ENCODE peak calls at places on chromosomes 4 and X, in four cellular contexts. S is H1, L is IMR-90, T is H9. G is an unnamed sample.

GRCh38 chrX:45756562-45756961 is 555.9 kb upstream of the DIPK2B start:
- DNase-seq in S (no peak), L (no peak), T (no peak), G (no peak)

GRCh38 chr4:185424905-185425599 is 712 bp downstream of the UFSP2 start:
- DNase-seq in S (no peak), L (peak), T (no peak), G (peak)

GRCh38 chr4:15864771-15865566 is 73.6 kb downstream of the FGFBP1 start:
- DNase-seq in S (no peak), L (no peak), T (no peak), G (no peak)

GRCh38 chrX:13099121-13099520 is 54.7 kb upstream of the FAM9C start:
- DNase-seq in S (no peak), L (no peak), T (no peak), G (no peak)

GRCh38 chr4:141346144-141346543 is 125.4 kb downstream of the ZNF330 start:
- DNase-seq in S (no peak), L (peak), T (no peak), G (peak)

GRCh38 chrX:30212172-30212571 is 3.2 kb upstream of the MAGEB2 start:
- DNase-seq in S (no peak), L (no peak), T (no peak), G (peak)

GRCh38 chrX:31130457-31131215 is 58.8 kb upstream of the FTHL17 start:
- DNase-seq in S (no peak), L (no peak), T (no peak), G (no peak)

GRCh38 chr4:69610484-69610883 is 29.0 kb downstream of the UGT2A2 start:
- DNase-seq in S (no peak), L (no peak), T (no peak), G (no peak)

GRCh38 chr4:183098723-183099536 is at the start of gene WWC2:
- DNase-seq in S (peak), L (peak), T (peak), G (peak)

GRCh38 chrX:72306851-72307645 is 1.3 kb upstream of the CITED1 start:
- DNase-seq in S (no peak), L (peak), T (peak), G (peak)

GRCh38 chr4:84091266-84091665 is 407.8 kb downstream of the NKX6-1 start:
- DNase-seq in S (no peak), L (no peak), T (no peak), G (no peak)

GRCh38 chr4:93370256-93370655 is 458.3 kb upstream of the ATOH1 start:
- DNase-seq in S (no peak), L (no peak), T (no peak), G (no peak)

GRCh38 chr4:17702666-17703065 is 78.8 kb downstream of the FAM184B start:
- DNase-seq in S (no peak), L (no peak), T (no peak), G (no peak)

GRCh38 chr4:11769425-11769824 is 340.7 kb upstream of the HS3ST1 start:
- DNase-seq in S (no peak), L (peak), T (no peak), G (no peak)

GRCh38 chr4:44679060-44679459 is 840 bp downstream of the GUF1 start:
- DNase-seq in S (no peak), L (no peak), T (no peak), G (no peak)

GRCh38 chr4:41318839-41319530 is 62.3 kb downstream of the UCHL1 start:
- DNase-seq in S (no peak), L (no peak), T (no peak), G (peak)

GRCh38 chrX:27057883-27058282 is 405.3 kb downstream of the PPP4R3C start:
- DNase-seq in S (peak), L (no peak), T (peak), G (no peak)

GRCh38 chr4:93317571-93317970 is 511.0 kb upstream of the ATOH1 start:
- DNase-seq in S (no peak), L (no peak), T (no peak), G (no peak)

GRCh38 chr4:165347647-165348569 is 20.4 kb downstream of the MSMO1 start:
- DNase-seq in S (no peak), L (no peak), T (no peak), G (no peak)

GRCh38 chr4:164695650-164696049 is 58.3 kb upstream of the SMIM31 start:
- DNase-seq in S (no peak), L (no peak), T (no peak), G (no peak)

GRCh38 chrX:31287861-31288260 is 216.0 kb upstream of the FTHL17 start:
- DNase-seq in S (no peak), L (no peak), T (no peak), G (no peak)

GRCh38 chrX:108091878-108092291 is 307 bp downstream of the ATG4A start:
- DNase-seq in S (no peak), L (no peak), T (no peak), G (no peak)

GRCh38 chr4:90419124-90419711 is 292.0 kb downstream of the CCSER1 start:
- DNase-seq in S (no peak), L (peak), T (no peak), G (peak)

GRCh38 chrX:120213438-120214265 is 37.0 kb upstream of the ZBTB33 start:
- DNase-seq in S (peak), L (peak), T (peak), G (peak)

GRCh38 chr4:139329665-139330200 is 27.5 kb upstream of the NDUFC1 start:
- DNase-seq in S (no peak), L (no peak), T (no peak), G (peak)
- H3K4me2 ChIP-seq in S (no peak), L (no peak), T (no peak), G (no peak)

GRCh38 chr4:30768278-30768677 is 48.1 kb downstream of the PCDH7 start:
- DNase-seq in S (no peak), L (no peak), T (no peak), G (peak)
- H2BK120ac ChIP-seq in S (no peak), L (no peak), T (no peak), G (no peak)

GRCh38 chrX:1400731-1401471 is 9.0 kb upstream of the SLC25A6 start:
- DNase-seq in S (peak), L (no peak), T (peak), G (peak)
- H4K5ac ChIP-seq in S (no peak), L (no peak), T (no peak), G (no peak)

GRCh38 chr4:124199185-124199584 is 513.3 kb downstream of the ANKRD50 start:
- DNase-seq in S (no peak), L (no peak), T (no peak), G (no peak)

GRCh38 chr4:124202106-124202505 is 510.4 kb downstream of the ANKRD50 start:
- DNase-seq in S (no peak), L (peak), T (no peak), G (peak)

GRCh38 chr4:124203613-124204284 is 508.8 kb downstream of the ANKRD50 start:
- DNase-seq in S (no peak), L (peak), T (no peak), G (peak)

DNA sequence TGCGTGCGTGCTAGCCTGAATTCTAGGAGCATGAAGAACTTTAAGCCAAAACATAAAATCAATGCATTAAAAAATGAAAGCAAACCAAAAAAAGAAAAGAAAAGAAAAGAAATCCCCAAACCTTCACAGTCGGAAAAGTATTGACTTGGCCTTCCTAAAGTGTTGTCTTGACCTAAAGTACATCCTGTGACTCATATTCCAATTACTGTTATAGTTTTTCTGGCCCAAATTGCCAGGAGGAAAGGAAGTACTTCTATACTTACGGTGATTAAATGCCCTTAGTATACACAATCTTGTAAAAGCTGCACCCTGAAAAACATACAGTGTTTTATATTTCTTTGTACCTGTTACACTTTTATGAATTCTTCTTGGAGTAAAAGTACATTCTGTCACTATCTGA is 512.8 kb downstream of the ANKRD50 start:
- DNase-seq in S (no peak), L (peak), T (no peak), G (no peak)
- H3K4me2 ChIP-seq in S (no peak), L (no peak), T (no peak), G (no peak)

DNA sequence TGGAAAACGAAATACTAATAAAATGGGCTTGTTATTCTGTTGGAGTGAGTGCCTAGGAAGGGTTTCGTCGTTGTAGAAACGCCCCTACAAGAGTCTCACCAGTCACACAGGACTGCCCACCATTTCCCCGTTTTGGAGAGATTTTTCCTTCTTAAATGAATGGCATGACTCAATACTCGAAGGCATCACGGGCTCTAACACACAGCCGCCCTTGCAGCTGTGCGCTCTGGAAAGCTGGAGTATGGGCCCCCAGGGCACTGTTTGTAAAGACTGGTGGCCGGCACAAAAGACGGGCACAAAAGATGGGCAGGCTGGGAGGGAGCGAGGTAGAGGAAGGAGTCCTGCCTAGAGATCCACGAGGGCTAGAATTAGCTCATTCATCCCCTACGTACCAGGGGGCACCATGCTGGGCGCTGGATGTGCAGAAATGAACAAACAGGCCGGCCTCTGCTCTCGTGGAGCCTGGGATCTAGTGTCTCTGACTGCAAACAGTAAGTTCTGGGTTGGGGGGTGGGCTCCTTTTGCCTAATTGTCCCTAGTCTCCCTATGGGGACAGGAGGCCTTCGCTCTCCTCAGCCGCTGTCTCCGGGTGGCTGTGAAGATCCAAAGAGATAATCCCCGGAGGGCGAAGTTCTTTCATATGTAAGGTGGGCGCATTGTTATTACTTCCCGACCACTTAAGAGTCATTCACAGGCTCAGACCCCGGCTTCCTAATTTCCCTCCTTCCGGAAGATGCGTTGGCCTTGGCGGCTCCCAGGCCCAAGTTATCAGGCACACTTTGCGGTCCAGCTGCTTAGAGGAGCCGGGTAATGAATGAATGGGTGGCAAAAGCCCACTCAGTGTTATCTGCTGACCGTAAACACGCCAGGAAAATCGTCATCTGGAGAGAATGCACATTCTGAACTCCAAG is 1.1 kb upstream of the SFRP2 start:
- DNase-seq in S (peak), L (no peak), T (peak), G (peak)
- H2BK120ac ChIP-seq in S (peak), L (no peak), T (no peak), G (peak)

DNA sequence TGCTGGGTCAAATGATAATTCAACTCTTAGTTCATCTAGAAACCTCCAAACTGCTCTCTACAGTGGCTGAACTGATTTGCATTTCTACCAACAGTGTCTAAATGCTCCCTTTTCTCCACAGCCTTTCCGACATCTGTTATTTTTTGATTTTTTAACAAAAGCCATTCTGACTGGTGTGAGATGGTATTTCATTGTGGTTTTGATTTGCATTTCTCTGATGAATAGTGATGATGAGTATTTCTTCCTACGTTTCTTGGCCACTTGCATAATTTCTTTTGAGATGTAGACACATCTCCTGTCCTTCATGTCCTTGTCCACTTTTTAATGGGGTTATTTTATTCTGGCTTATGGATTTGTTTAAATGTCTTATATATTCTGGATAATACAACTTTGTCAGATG is 298.2 kb upstream of the ARSJ start:
- DNase-seq in S (no peak), L (peak), T (no peak), G (no peak)
- H4K5ac ChIP-seq in S (no peak), L (peak), T (no peak), G (no peak)

GRCh38 chr4:9782136-9782436 is 652 bp downstream of the DRD5 start:
- DNase-seq in S (no peak), L (no peak), T (no peak), G (no peak)
- H3K4me2 ChIP-seq in S (peak), L (no peak), T (peak), G (no peak)